ENCODE peak calls at places on chromosomes 4 and X, in six cellular contexts. O, K, G, A, I and Q are unnamed samples.

GRCh38 chrX:53088136-53088974 is 5.6 kb upstream of the KANTR start:
- DNase-seq in I (peak), K (peak), A (peak), G (peak), O (peak), Q (peak)

GRCh38 chr4:182074139-182074538 is 169.1 kb upstream of the TENM3 start:
- DNase-seq in G (no peak), I (no peak), A (no peak), O (no peak), K (no peak), Q (no peak)

GRCh38 chr4:2263701-2264321 is 1.9 kb upstream of the MXD4 start:
- DNase-seq in K (peak), A (no peak), O (no peak), G (no peak), I (no peak), Q (no peak)

GRCh38 chr4:163269874-163270273 is 62.5 kb downstream of the NPY1R start:
- DNase-seq in A (no peak), G (no peak), O (no peak), K (no peak), I (no peak), Q (no peak)

GRCh38 chrX:121641560-121641959 is 594.1 kb downstream of the GLUD2 start:
- DNase-seq in I (no peak), A (peak), O (no peak), G (peak), K (no peak), Q (peak)

GRCh38 chr4:172692701-172693100 is 475.9 kb upstream of the GALNT7 start:
- DNase-seq in I (no peak), G (no peak), K (no peak), A (no peak), O (no peak), Q (peak)

GRCh38 chrX:106481341-106481740 is 130.4 kb upstream of the RADX start:
- DNase-seq in G (peak), I (peak), A (peak), K (no peak), O (peak), Q (peak)

GRCh38 chr4:169256101-169256612 is 14.6 kb downstream of the SH3RF1 start:
- DNase-seq in K (no peak), G (no peak), O (no peak), I (no peak), A (no peak), Q (no peak)

GRCh38 chr4:73726000-73726399 is 14.4 kb upstream of the CXCL8 start:
- DNase-seq in O (no peak), I (no peak), K (no peak), A (peak), G (peak), Q (peak)

GRCh38 chr4:24810016-24810415 is 14.6 kb downstream of the SOD3 start:
- DNase-seq in A (no peak), G (no peak), I (no peak), K (no peak), O (no peak), Q (peak)

GRCh38 chrX:45781901-45782553 is 581.4 kb upstream of the DIPK2B start:
- DNase-seq in G (no peak), A (peak), O (no peak), I (no peak), K (no peak), Q (peak)

GRCh38 chr4:182206916-182207315 is 36.3 kb upstream of the TENM3 start:
- DNase-seq in K (no peak), I (no peak), O (no peak), A (no peak), G (no peak), Q (no peak)

GRCh38 chr4:25969374-25969773 is 55.4 kb downstream of the SMIM20 start:
- DNase-seq in A (no peak), O (no peak), I (no peak), K (no peak), G (no peak), Q (no peak)

GRCh38 chrX:125883169-125883568 is 282.9 kb downstream of the DCAF12L2 start:
- DNase-seq in K (no peak), O (no peak), A (peak), I (no peak), G (no peak), Q (no peak)

GRCh38 chr4:48047896-48048295 is 31.3 kb downstream of the NIPAL1 start:
- DNase-seq in G (no peak), K (no peak), A (no peak), O (no peak), I (no peak), Q (no peak)

GRCh38 chr4:168119870-168120269 is 27.5 kb downstream of the ANXA10 start:
- DNase-seq in O (no peak), K (no peak), A (peak), G (no peak), I (no peak), Q (no peak)

GRCh38 chr4:108988514-108989195 is 225.8 kb upstream of the ETNPPL start:
- DNase-seq in G (no peak), A (no peak), I (no peak), O (no peak), K (no peak), Q (no peak)

GRCh38 chr4:48499551-48500066 is 9.6 kb downstream of the ZAR1 start:
- DNase-seq in K (no peak), A (no peak), O (no peak), G (no peak), I (no peak), Q (no peak)

GRCh38 chr4:138961687-138962086 is 53.9 kb upstream of the NOCT start:
- DNase-seq in A (no peak), K (no peak), I (no peak), G (no peak), O (no peak), Q (no peak)

GRCh38 chrX:8189096-8189830 is 18.2 kb upstream of the VCX2 start:
- DNase-seq in G (peak), A (no peak), O (no peak), K (no peak), I (no peak), Q (peak)

GRCh38 chr4:950136-951020 is 18.1 kb downstream of the TMEM175 start:
- DNase-seq in A (no peak), I (no peak), G (no peak), K (peak), O (no peak), Q (no peak)

GRCh38 chr4:85970535-85970934 is 389.3 kb downstream of the MAPK10 start:
- DNase-seq in G (no peak), I (no peak), O (no peak), A (no peak), K (no peak), Q (no peak)

GRCh38 chr4:165151734-165152133 is 39.1 kb upstream of the TMEM192 start:
- DNase-seq in A (peak), K (no peak), O (no peak), G (peak), I (no peak), Q (peak)

GRCh38 chr4:118279328-118279727 is 73.5 kb downstream of the PRSS12 start:
- DNase-seq in K (no peak), O (no peak), A (no peak), I (peak), G (no peak), Q (no peak)

GRCh38 chr4:73609688-73610087 is 10.5 kb downstream of the RASSF6 start:
- DNase-seq in A (peak), G (no peak), I (no peak), O (no peak), K (no peak), Q (no peak)

GRCh38 chr4:26238782-26239647 is 81.8 kb upstream of the RBPJ start:
- DNase-seq in K (no peak), G (no peak), A (no peak), O (no peak), I (no peak), Q (no peak)

GRCh38 chr4:17511041-17511949 is 595 bp downstream of the QDPR start:
- DNase-seq in G (peak), I (no peak), A (peak), O (peak), K (peak), Q (peak)

GRCh38 chr4:56731857-56732256 is 50.8 kb upstream of the HOPX start:
- DNase-seq in G (no peak), A (no peak), K (no peak), O (no peak), I (no peak), Q (no peak)